ENCODE peak calls at places on chromosomes 12 and 14, in nine cellular contexts. One of them, this sample, is unnamed.

GRCh38 chr12:126676426-126676825 is 1590.5 kb upstream of the TMEM132C start:
- DNase-seq in kidney: no peak
- DNase-seq in WTC11: no peak
- DNase-seq in nucleus accumbens: no peak
- DNase-seq in choroid plexus epithelial cell: no peak
- DNase-seq in HepG2: no peak
- DNase-seq in AML-193: no peak
- DNase-seq in effector CD8-positive, alpha-beta T cell: no peak
- DNase-seq in stimulated activated CD8-positive, alpha-beta memory T cell treated with anti-CD3 and anti-CD28 coated beads, Interleukin-7, amount 100 ng/mL, for 1 hour: no peak
- DNase-seq in this sample: no peak

GRCh38 chr14:97138801-97139200 is 341.6 kb downstream of the VRK1 start:
- DNase-seq in kidney: no peak
- DNase-seq in WTC11: no peak
- DNase-seq in nucleus accumbens: no peak
- DNase-seq in choroid plexus epithelial cell: no peak
- DNase-seq in HepG2: no peak
- DNase-seq in AML-193: no peak
- DNase-seq in effector CD8-positive, alpha-beta T cell: no peak
- DNase-seq in stimulated activated CD8-positive, alpha-beta memory T cell treated with anti-CD3 and anti-CD28 coated beads, Interleukin-7, amount 100 ng/mL, for 1 hour: no peak
- DNase-seq in this sample: peak

GRCh38 chr14:92294506-92294905 is 28.5 kb upstream of the SLC24A4 start:
- DNase-seq in kidney: no peak
- DNase-seq in WTC11: no peak
- DNase-seq in nucleus accumbens: no peak
- DNase-seq in choroid plexus epithelial cell: no peak
- DNase-seq in HepG2: no peak
- DNase-seq in AML-193: no peak
- DNase-seq in effector CD8-positive, alpha-beta T cell: no peak
- DNase-seq in stimulated activated CD8-positive, alpha-beta memory T cell treated with anti-CD3 and anti-CD28 coated beads, Interleukin-7, amount 100 ng/mL, for 1 hour: no peak
- DNase-seq in this sample: no peak

GRCh38 chr12:75585309-75585708 is 73.9 kb upstream of the KRR1 start:
- DNase-seq in kidney: no peak
- DNase-seq in WTC11: no peak
- DNase-seq in nucleus accumbens: no peak
- DNase-seq in choroid plexus epithelial cell: peak
- DNase-seq in HepG2: no peak
- DNase-seq in AML-193: no peak
- DNase-seq in effector CD8-positive, alpha-beta T cell: no peak
- DNase-seq in stimulated activated CD8-positive, alpha-beta memory T cell treated with anti-CD3 and anti-CD28 coated beads, Interleukin-7, amount 100 ng/mL, for 1 hour: no peak
- DNase-seq in this sample: no peak

GRCh38 chr12:39102474-39103209 is 197.3 kb upstream of the CPNE8 start:
- DNase-seq in kidney: no peak
- DNase-seq in WTC11: no peak
- DNase-seq in nucleus accumbens: no peak
- DNase-seq in choroid plexus epithelial cell: no peak
- DNase-seq in HepG2: no peak
- DNase-seq in AML-193: no peak
- DNase-seq in effector CD8-positive, alpha-beta T cell: no peak
- DNase-seq in stimulated activated CD8-positive, alpha-beta memory T cell treated with anti-CD3 and anti-CD28 coated beads, Interleukin-7, amount 100 ng/mL, for 1 hour: no peak
- DNase-seq in this sample: no peak

GRCh38 chr12:32569256-32569655 is 109.8 kb upstream of the DNM1L start:
- DNase-seq in kidney: no peak
- DNase-seq in WTC11: no peak
- DNase-seq in nucleus accumbens: no peak
- DNase-seq in choroid plexus epithelial cell: peak
- DNase-seq in HepG2: no peak
- DNase-seq in AML-193: no peak
- DNase-seq in effector CD8-positive, alpha-beta T cell: no peak
- DNase-seq in stimulated activated CD8-positive, alpha-beta memory T cell treated with anti-CD3 and anti-CD28 coated beads, Interleukin-7, amount 100 ng/mL, for 1 hour: no peak
- DNase-seq in this sample: no peak

GRCh38 chr12:129903956-129904769 is at the start of gene TMEM132D:
- DNase-seq in kidney: no peak
- DNase-seq in WTC11: peak
- DNase-seq in nucleus accumbens: no peak
- DNase-seq in choroid plexus epithelial cell: no peak
- DNase-seq in HepG2: no peak
- DNase-seq in AML-193: no peak
- DNase-seq in effector CD8-positive, alpha-beta T cell: no peak
- DNase-seq in stimulated activated CD8-positive, alpha-beta memory T cell treated with anti-CD3 and anti-CD28 coated beads, Interleukin-7, amount 100 ng/mL, for 1 hour: no peak
- DNase-seq in this sample: no peak

GRCh38 chr14:77973246-77973645 is 173.3 kb downstream of the ADCK1 start:
- DNase-seq in kidney: no peak
- DNase-seq in WTC11: no peak
- DNase-seq in nucleus accumbens: no peak
- DNase-seq in choroid plexus epithelial cell: no peak
- DNase-seq in HepG2: no peak
- DNase-seq in AML-193: no peak
- DNase-seq in effector CD8-positive, alpha-beta T cell: no peak
- DNase-seq in stimulated activated CD8-positive, alpha-beta memory T cell treated with anti-CD3 and anti-CD28 coated beads, Interleukin-7, amount 100 ng/mL, for 1 hour: no peak
- DNase-seq in this sample: no peak

GRCh38 chr12:105317942-105318614 is 12.4 kb upstream of the C12orf75 start:
- DNase-seq in kidney: no peak
- DNase-seq in WTC11: no peak
- DNase-seq in nucleus accumbens: no peak
- DNase-seq in choroid plexus epithelial cell: no peak
- DNase-seq in HepG2: peak
- DNase-seq in AML-193: no peak
- DNase-seq in effector CD8-positive, alpha-beta T cell: no peak
- DNase-seq in stimulated activated CD8-positive, alpha-beta memory T cell treated with anti-CD3 and anti-CD28 coated beads, Interleukin-7, amount 100 ng/mL, for 1 hour: no peak
- DNase-seq in this sample: no peak

GRCh38 chr14:93110856-93111419 is 4.8 kb downstream of the ITPK1 start:
- DNase-seq in kidney: no peak
- DNase-seq in WTC11: no peak
- DNase-seq in nucleus accumbens: no peak
- DNase-seq in choroid plexus epithelial cell: no peak
- DNase-seq in HepG2: no peak
- DNase-seq in AML-193: no peak
- DNase-seq in effector CD8-positive, alpha-beta T cell: no peak
- DNase-seq in stimulated activated CD8-positive, alpha-beta memory T cell treated with anti-CD3 and anti-CD28 coated beads, Interleukin-7, amount 100 ng/mL, for 1 hour: no peak
- DNase-seq in this sample: no peak

GRCh38 chr12:65614259-65614658 is 210.0 kb upstream of the HMGA2 start:
- DNase-seq in kidney: no peak
- DNase-seq in WTC11: no peak
- DNase-seq in nucleus accumbens: no peak
- DNase-seq in choroid plexus epithelial cell: no peak
- DNase-seq in HepG2: no peak
- DNase-seq in AML-193: peak
- DNase-seq in effector CD8-positive, alpha-beta T cell: no peak
- DNase-seq in stimulated activated CD8-positive, alpha-beta memory T cell treated with anti-CD3 and anti-CD28 coated beads, Interleukin-7, amount 100 ng/mL, for 1 hour: no peak
- DNase-seq in this sample: no peak

GRCh38 chr12:53955036-53955775 is 503 bp downstream of the HOXC12 start:
- DNase-seq in kidney: no peak
- DNase-seq in WTC11: peak
- DNase-seq in nucleus accumbens: no peak
- DNase-seq in choroid plexus epithelial cell: no peak
- DNase-seq in HepG2: no peak
- DNase-seq in AML-193: no peak
- DNase-seq in effector CD8-positive, alpha-beta T cell: no peak
- DNase-seq in stimulated activated CD8-positive, alpha-beta memory T cell treated with anti-CD3 and anti-CD28 coated beads, Interleukin-7, amount 100 ng/mL, for 1 hour: no peak
- DNase-seq in this sample: no peak

GRCh38 chr14:91418387-91419043 is 895 bp upstream of the CCDC88C start:
- DNase-seq in kidney: peak
- DNase-seq in WTC11: peak
- DNase-seq in nucleus accumbens: peak
- DNase-seq in choroid plexus epithelial cell: peak
- DNase-seq in HepG2: peak
- DNase-seq in AML-193: peak
- DNase-seq in effector CD8-positive, alpha-beta T cell: peak
- DNase-seq in stimulated activated CD8-positive, alpha-beta memory T cell treated with anti-CD3 and anti-CD28 coated beads, Interleukin-7, amount 100 ng/mL, for 1 hour: peak
- DNase-seq in this sample: peak

GRCh38 chr12:111437816-111438454 is 32.2 kb downstream of the SH2B3 start:
- DNase-seq in kidney: peak
- DNase-seq in WTC11: no peak
- DNase-seq in nucleus accumbens: no peak
- DNase-seq in choroid plexus epithelial cell: peak
- DNase-seq in HepG2: no peak
- DNase-seq in AML-193: peak
- DNase-seq in effector CD8-positive, alpha-beta T cell: no peak
- DNase-seq in stimulated activated CD8-positive, alpha-beta memory T cell treated with anti-CD3 and anti-CD28 coated beads, Interleukin-7, amount 100 ng/mL, for 1 hour: no peak
- DNase-seq in this sample: peak

GRCh38 chr12:92478692-92479091 is 224.1 kb upstream of the PLEKHG7 start:
- DNase-seq in kidney: no peak
- DNase-seq in WTC11: no peak
- DNase-seq in nucleus accumbens: no peak
- DNase-seq in choroid plexus epithelial cell: no peak
- DNase-seq in HepG2: no peak
- DNase-seq in AML-193: no peak
- DNase-seq in effector CD8-positive, alpha-beta T cell: no peak
- DNase-seq in stimulated activated CD8-positive, alpha-beta memory T cell treated with anti-CD3 and anti-CD28 coated beads, Interleukin-7, amount 100 ng/mL, for 1 hour: no peak
- DNase-seq in this sample: no peak

GRCh38 chr12:94879542-94879941 is 124.0 kb downstream of the NDUFA12 start:
- DNase-seq in kidney: no peak
- DNase-seq in WTC11: peak
- DNase-seq in nucleus accumbens: no peak
- DNase-seq in choroid plexus epithelial cell: peak
- DNase-seq in HepG2: peak
- DNase-seq in AML-193: no peak
- DNase-seq in effector CD8-positive, alpha-beta T cell: no peak
- DNase-seq in stimulated activated CD8-positive, alpha-beta memory T cell treated with anti-CD3 and anti-CD28 coated beads, Interleukin-7, amount 100 ng/mL, for 1 hour: no peak
- DNase-seq in this sample: no peak

GRCh38 chr12:105355752-105356151 is 25.3 kb downstream of the C12orf75 start:
- DNase-seq in kidney: no peak
- DNase-seq in WTC11: no peak
- DNase-seq in nucleus accumbens: no peak
- DNase-seq in choroid plexus epithelial cell: peak
- DNase-seq in HepG2: peak
- DNase-seq in AML-193: no peak
- DNase-seq in effector CD8-positive, alpha-beta T cell: no peak
- DNase-seq in stimulated activated CD8-positive, alpha-beta memory T cell treated with anti-CD3 and anti-CD28 coated beads, Interleukin-7, amount 100 ng/mL, for 1 hour: no peak
- DNase-seq in this sample: no peak

GRCh38 chr14:99663716-99664635 is 19.0 kb downstream of the HHIPL1 start:
- DNase-seq in kidney: no peak
- DNase-seq in WTC11: peak
- DNase-seq in nucleus accumbens: no peak
- DNase-seq in choroid plexus epithelial cell: no peak
- DNase-seq in HepG2: no peak
- DNase-seq in AML-193: no peak
- DNase-seq in effector CD8-positive, alpha-beta T cell: no peak
- DNase-seq in stimulated activated CD8-positive, alpha-beta memory T cell treated with anti-CD3 and anti-CD28 coated beads, Interleukin-7, amount 100 ng/mL, for 1 hour: no peak
- DNase-seq in this sample: no peak

GRCh38 chr12:118448341-118448740 is 72.0 kb downstream of the SUDS3 start:
- DNase-seq in kidney: no peak
- DNase-seq in WTC11: no peak
- DNase-seq in nucleus accumbens: no peak
- DNase-seq in choroid plexus epithelial cell: no peak
- DNase-seq in HepG2: no peak
- DNase-seq in AML-193: no peak
- DNase-seq in effector CD8-positive, alpha-beta T cell: no peak
- DNase-seq in stimulated activated CD8-positive, alpha-beta memory T cell treated with anti-CD3 and anti-CD28 coated beads, Interleukin-7, amount 100 ng/mL, for 1 hour: no peak
- DNase-seq in this sample: no peak

GRCh38 chr12:88957358-88957757 is 377.1 kb upstream of the KITLG start:
- DNase-seq in kidney: no peak
- DNase-seq in WTC11: no peak
- DNase-seq in nucleus accumbens: no peak
- DNase-seq in choroid plexus epithelial cell: no peak
- DNase-seq in HepG2: no peak
- DNase-seq in AML-193: no peak
- DNase-seq in effector CD8-positive, alpha-beta T cell: no peak
- DNase-seq in stimulated activated CD8-positive, alpha-beta memory T cell treated with anti-CD3 and anti-CD28 coated beads, Interleukin-7, amount 100 ng/mL, for 1 hour: no peak
- DNase-seq in this sample: no peak

GRCh38 chr12:8012910-8013309 is 19.6 kb upstream of the FOXJ2 start:
- DNase-seq in kidney: no peak
- DNase-seq in WTC11: no peak
- DNase-seq in nucleus accumbens: no peak
- DNase-seq in choroid plexus epithelial cell: no peak
- DNase-seq in HepG2: no peak
- DNase-seq in AML-193: no peak
- DNase-seq in effector CD8-positive, alpha-beta T cell: no peak
- DNase-seq in stimulated activated CD8-positive, alpha-beta memory T cell treated with anti-CD3 and anti-CD28 coated beads, Interleukin-7, amount 100 ng/mL, for 1 hour: no peak
- DNase-seq in this sample: no peak

GRCh38 chr14:50062438-50063039 is 53.8 kb downstream of the VCPKMT start:
- DNase-seq in kidney: no peak
- DNase-seq in WTC11: no peak
- DNase-seq in nucleus accumbens: no peak
- DNase-seq in choroid plexus epithelial cell: peak
- DNase-seq in HepG2: peak
- DNase-seq in AML-193: no peak
- DNase-seq in effector CD8-positive, alpha-beta T cell: peak
- DNase-seq in stimulated activated CD8-positive, alpha-beta memory T cell treated with anti-CD3 and anti-CD28 coated beads, Interleukin-7, amount 100 ng/mL, for 1 hour: peak
- DNase-seq in this sample: peak

GRCh38 chr12:71746983-71747611 is 7.6 kb upstream of the RAB21 start:
- DNase-seq in kidney: no peak
- DNase-seq in WTC11: peak
- DNase-seq in nucleus accumbens: peak
- DNase-seq in choroid plexus epithelial cell: peak
- DNase-seq in HepG2: peak
- DNase-seq in AML-193: peak
- DNase-seq in effector CD8-positive, alpha-beta T cell: peak
- DNase-seq in stimulated activated CD8-positive, alpha-beta memory T cell treated with anti-CD3 and anti-CD28 coated beads, Interleukin-7, amount 100 ng/mL, for 1 hour: peak
- DNase-seq in this sample: peak

GRCh38 chr12:87196329-87196728 is 832.9 kb downstream of the C12orf50 start:
- DNase-seq in kidney: no peak
- DNase-seq in WTC11: no peak
- DNase-seq in nucleus accumbens: no peak
- DNase-seq in choroid plexus epithelial cell: peak
- DNase-seq in HepG2: no peak
- DNase-seq in AML-193: no peak
- DNase-seq in effector CD8-positive, alpha-beta T cell: no peak
- DNase-seq in stimulated activated CD8-positive, alpha-beta memory T cell treated with anti-CD3 and anti-CD28 coated beads, Interleukin-7, amount 100 ng/mL, for 1 hour: no peak
- DNase-seq in this sample: no peak

GRCh38 chr14:64944861-64945260 is 2.3 kb upstream of the GPX2 start:
- DNase-seq in kidney: peak
- DNase-seq in WTC11: no peak
- DNase-seq in nucleus accumbens: no peak
- DNase-seq in choroid plexus epithelial cell: no peak
- DNase-seq in HepG2: no peak
- DNase-seq in AML-193: no peak
- DNase-seq in effector CD8-positive, alpha-beta T cell: no peak
- DNase-seq in stimulated activated CD8-positive, alpha-beta memory T cell treated with anti-CD3 and anti-CD28 coated beads, Interleukin-7, amount 100 ng/mL, for 1 hour: no peak
- DNase-seq in this sample: no peak

GRCh38 chr12:67578976-67579661 is 69.4 kb upstream of the DYRK2 start:
- DNase-seq in kidney: no peak
- DNase-seq in WTC11: no peak
- DNase-seq in nucleus accumbens: no peak
- DNase-seq in choroid plexus epithelial cell: peak
- DNase-seq in HepG2: no peak
- DNase-seq in AML-193: no peak
- DNase-seq in effector CD8-positive, alpha-beta T cell: no peak
- DNase-seq in stimulated activated CD8-positive, alpha-beta memory T cell treated with anti-CD3 and anti-CD28 coated beads, Interleukin-7, amount 100 ng/mL, for 1 hour: no peak
- DNase-seq in this sample: no peak

GRCh38 chr12:74393265-74393664 is 144.4 kb upstream of the ATXN7L3B start:
- DNase-seq in kidney: no peak
- DNase-seq in WTC11: no peak
- DNase-seq in nucleus accumbens: no peak
- DNase-seq in choroid plexus epithelial cell: no peak
- DNase-seq in HepG2: no peak
- DNase-seq in AML-193: no peak
- DNase-seq in effector CD8-positive, alpha-beta T cell: no peak
- DNase-seq in stimulated activated CD8-positive, alpha-beta memory T cell treated with anti-CD3 and anti-CD28 coated beads, Interleukin-7, amount 100 ng/mL, for 1 hour: no peak
- DNase-seq in this sample: no peak

GRCh38 chr12:48776956-48777355 is 11.9 kb downstream of the ADCY6 start:
- DNase-seq in kidney: no peak
- DNase-seq in WTC11: no peak
- DNase-seq in nucleus accumbens: no peak
- DNase-seq in choroid plexus epithelial cell: no peak
- DNase-seq in HepG2: no peak
- DNase-seq in AML-193: no peak
- DNase-seq in effector CD8-positive, alpha-beta T cell: no peak
- DNase-seq in stimulated activated CD8-positive, alpha-beta memory T cell treated with anti-CD3 and anti-CD28 coated beads, Interleukin-7, amount 100 ng/mL, for 1 hour: no peak
- DNase-seq in this sample: no peak

GRCh38 chr14:56131865-56132830 is 13.9 kb downstream of the PELI2 start:
- DNase-seq in kidney: no peak
- DNase-seq in WTC11: no peak
- DNase-seq in nucleus accumbens: no peak
- DNase-seq in choroid plexus epithelial cell: no peak
- DNase-seq in HepG2: no peak
- DNase-seq in AML-193: no peak
- DNase-seq in effector CD8-positive, alpha-beta T cell: no peak
- DNase-seq in stimulated activated CD8-positive, alpha-beta memory T cell treated with anti-CD3 and anti-CD28 coated beads, Interleukin-7, amount 100 ng/mL, for 1 hour: no peak
- DNase-seq in this sample: no peak

GRCh38 chr12:7961395-7962188 is 25.6 kb upstream of the SLC2A3 start:
- DNase-seq in kidney: no peak
- DNase-seq in WTC11: no peak
- DNase-seq in nucleus accumbens: no peak
- DNase-seq in choroid plexus epithelial cell: no peak
- DNase-seq in HepG2: no peak
- DNase-seq in AML-193: no peak
- DNase-seq in effector CD8-positive, alpha-beta T cell: no peak
- DNase-seq in stimulated activated CD8-positive, alpha-beta memory T cell treated with anti-CD3 and anti-CD28 coated beads, Interleukin-7, amount 100 ng/mL, for 1 hour: no peak
- DNase-seq in this sample: no peak

GRCh38 chr12:121184425-121184824 is 25.5 kb upstream of the P2RX4 start:
- DNase-seq in kidney: peak
- DNase-seq in WTC11: peak
- DNase-seq in nucleus accumbens: no peak
- DNase-seq in choroid plexus epithelial cell: no peak
- DNase-seq in HepG2: no peak
- DNase-seq in AML-193: no peak
- DNase-seq in effector CD8-positive, alpha-beta T cell: no peak
- DNase-seq in stimulated activated CD8-positive, alpha-beta memory T cell treated with anti-CD3 and anti-CD28 coated beads, Interleukin-7, amount 100 ng/mL, for 1 hour: no peak
- DNase-seq in this sample: no peak

This sample was measured in adrenal gland.